ENCODE peak calls at places on chromosomes 6 and 20, in nine cellular contexts. H, U, J, S, C, N, B, G and E are unnamed samples.

GRCh38 chr6:42449917-42450313 is 1.8 kb downstream of the TRERF1 start:
- DNase-seq in N (no peak), S (peak; percentile 13), C (no peak), H (no peak), J (no peak), B (peak; percentile 14), G (no peak), U (no peak), E (no peak)

GRCh38 chr6:167530960-167531359 is 206.1 kb downstream of the TTLL2 start:
- DNase-seq in J (no peak), N (no peak), S (no peak), C (no peak), B (no peak), U (no peak), H (no peak), G (no peak), E (no peak)

GRCh38 chr20:43508106-43508505 is 609 bp downstream of the L3MBTL1 start:
- DNase-seq in U (no peak), C (no peak), N (no peak), S (no peak), H (no peak), G (no peak), J (no peak), B (no peak), E (no peak)

GRCh38 chr6:151155095-151155494 is 84.7 kb upstream of the AKAP12 start:
- DNase-seq in G (no peak), S (no peak), B (no peak), C (no peak), N (no peak), H (no peak), J (no peak), U (no peak), E (no peak)

GRCh38 chr6:106223300-106223930 is 102.1 kb downstream of the ATG5 start:
- DNase-seq in C (peak; percentile 16), N (peak; percentile 27), H (peak; percentile 70), B (peak; percentile 72), G (peak; percentile 50), J (peak; percentile 56), S (peak; percentile 65), U (peak; percentile 66), E (peak; percentile 58)

GRCh38 chr6:38100380-38100779 is 280.9 kb downstream of the ZFAND3 start:
- DNase-seq in H (no peak), N (no peak), U (no peak), G (no peak), J (no peak), B (no peak), S (no peak), C (no peak), E (no peak)

GRCh38 chr6:41427642-41428401 is 92.4 kb downstream of the NCR2 start:
- DNase-seq in N (no peak), C (no peak), J (peak; percentile 15), G (no peak), S (peak; percentile 56), B (peak; percentile 64), H (peak; percentile 31), U (no peak), E (peak; percentile 32)

GRCh38 chr6:144696610-144697376 is 411.7 kb downstream of the UTRN start:
- DNase-seq in B (peak; percentile 14), C (no peak), S (peak; percentile 54), N (no peak), H (no peak), U (no peak), G (no peak), J (no peak), E (no peak)

GRCh38 chr20:41617059-41617921 is 887 bp downstream of the CHD6 start:
- DNase-seq in C (no peak), H (peak; percentile 37), S (peak; percentile 50), U (peak; percentile 29), G (no peak), B (peak; percentile 15), N (peak; percentile 26), J (peak; percentile 34), E (peak; percentile 24)

GRCh38 chr6:31972709-31973350 is 892 bp upstream of the DXO start:
- DNase-seq in H (no peak), J (no peak), S (no peak), N (no peak), B (no peak), G (peak; percentile 67), C (no peak), U (no peak), E (peak; percentile 32)

GRCh38 chr6:119142051-119142450 is 63.6 kb upstream of the FAM184A start:
- DNase-seq in B (no peak), U (no peak), H (no peak), C (no peak), G (no peak), J (no peak), S (no peak), N (no peak), E (no peak)

GRCh38 chr20:61958773-61959172 is 106.9 kb downstream of the TAF4 start:
- DNase-seq in B (no peak), G (no peak), U (no peak), J (no peak), N (no peak), H (no peak), S (no peak), C (no peak), E (no peak)

GRCh38 chr6:124676033-124676432 is 286.2 kb upstream of the RNF217 start:
- DNase-seq in G (peak; percentile 40), B (no peak), J (no peak), U (no peak), S (no peak), N (no peak), C (peak; percentile 59), H (no peak), E (peak; percentile 72)

GRCh38 chr20:8573686-8574085 is 441.6 kb downstream of the PLCB1 start:
- DNase-seq in J (no peak), N (no peak), G (no peak), S (no peak), B (no peak), U (no peak), H (no peak), C (no peak), E (no peak)

GRCh38 chr6:36659271-36659670 is 19.2 kb upstream of the CDKN1A start:
- DNase-seq in U (no peak), B (no peak), H (no peak), G (peak; percentile 99), S (no peak), N (no peak), J (no peak), C (no peak), E (peak; percentile 75)

GRCh38 chr20:35640724-35641123 is 24.0 kb downstream of the CPNE1 start:
- DNase-seq in S (no peak), U (no peak), J (no peak), G (no peak), C (no peak), N (no peak), H (no peak), B (no peak), E (no peak)

GRCh38 chr6:34074064-34074739 is 71.7 kb downstream of the GRM4 start:
- DNase-seq in H (no peak), G (no peak), S (no peak), N (no peak), B (no peak), C (no peak), J (no peak), U (no peak), E (no peak)

GRCh38 chr6:41728073-41728936 is 7.1 kb downstream of the TFEB start:
- DNase-seq in S (peak; percentile 98), C (no peak), G (no peak), J (no peak), B (peak; percentile 26), H (no peak), N (peak; percentile 9), U (no peak), E (no peak)